ENCODE peak calls at places on chromosomes 1 and 21, in nine cellular contexts. X is lower leg skin, K is fibroblast of lung, V is GM06990, U is heart left ventricle, Q is A549, A is cardiac fibroblast, P is foreskin fibroblast, R is OCI-LY7. J is an unnamed sample.

GRCh38 chr1:209652873-209653401 is 712 bp upstream of the LAMB3 start:
- DNase-seq in X (peak), K (peak), V (no peak), U (peak), Q (no peak), A (peak), P (peak), R (no peak), J (no peak)

GRCh38 chr1:115114308-115114707 is 25.0 kb upstream of the TSPAN2 start:
- DNase-seq in X (no peak), K (peak), V (no peak), U (no peak), Q (no peak), A (no peak), P (no peak), R (no peak), J (no peak)

GRCh38 chr1:87242445-87243185 is 86.1 kb upstream of the LMO4 start:
- DNase-seq in X (no peak), K (peak), V (no peak), U (no peak), Q (no peak), A (no peak), P (no peak), R (no peak), J (no peak)

GRCh38 chr1:194268839-194269238 is 1082.4 kb upstream of the B3GALT2 start:
- DNase-seq in X (no peak), K (peak), V (no peak), U (no peak), Q (no peak), A (no peak), P (peak), R (no peak), J (no peak)

GRCh38 chr1:245419572-245419971 is 264.8 kb downstream of the KIF26B start:
- DNase-seq in X (no peak), K (no peak), V (no peak), U (no peak), Q (no peak), A (no peak), P (no peak), R (no peak), J (no peak)

GRCh38 chr1:219416598-219417238 is 196.2 kb downstream of the ZC3H11B start:
- DNase-seq in X (peak), K (peak), V (no peak), U (peak), Q (no peak), A (peak), P (peak), R (peak), J (no peak)

GRCh38 chr1:7290971-7291970 is 479.8 kb upstream of the VAMP3 start:
- DNase-seq in X (no peak), K (peak), V (no peak), U (peak), Q (no peak), A (peak), P (peak), R (no peak), J (no peak)

GRCh38 chr1:15045123-15045522 is 108.4 kb upstream of the TMEM51 start:
- DNase-seq in X (no peak), K (no peak), V (no peak), U (no peak), Q (no peak), A (no peak), P (no peak), R (no peak), J (no peak)

GRCh38 chr21:40938078-40938477 is 91.1 kb upstream of the DSCAM start:
- DNase-seq in X (no peak), K (no peak), V (no peak), U (no peak), Q (no peak), A (no peak), P (no peak), R (no peak), J (no peak)

GRCh38 chr1:196877964-196878363 is 9.9 kb upstream of the CFHR4 start:
- DNase-seq in X (no peak), K (peak), V (no peak), U (no peak), Q (peak), A (peak), P (peak), R (no peak), J (no peak)

GRCh38 chr1:171590022-171590421 is 32.0 kb upstream of the MYOCOS start:
- DNase-seq in X (no peak), K (peak), V (no peak), U (no peak), Q (no peak), A (peak), P (no peak), R (no peak), J (no peak)

GRCh38 chr1:91022518-91022929 is 689 bp upstream of the ZNF644 start:
- DNase-seq in X (no peak), K (no peak), V (no peak), U (no peak), Q (no peak), A (no peak), P (no peak), R (no peak), J (no peak)

GRCh38 chr1:181430015-181430657 is 53.2 kb upstream of the CACNA1E start:
- DNase-seq in X (no peak), K (no peak), V (peak), U (no peak), Q (no peak), A (no peak), P (no peak), R (no peak), J (no peak)

GRCh38 chr1:180793451-180793850 is 119.2 kb upstream of the KIAA1614 start:
- DNase-seq in X (no peak), K (peak), V (no peak), U (no peak), Q (no peak), A (peak), P (peak), R (no peak), J (no peak)

GRCh38 chr1:70360321-70360720 is 5.8 kb upstream of the ANKRD13C start:
- DNase-seq in X (no peak), K (no peak), V (no peak), U (no peak), Q (no peak), A (no peak), P (no peak), R (no peak), J (no peak)

GRCh38 chr1:32068891-32069590 is 3.7 kb upstream of the TMEM39B start:
- DNase-seq in X (no peak), K (peak), V (no peak), U (no peak), Q (no peak), A (peak), P (peak), R (no peak), J (peak)

GRCh38 chr1:72111662-72112061 is 170.7 kb downstream of the NEGR1 start:
- DNase-seq in X (no peak), K (no peak), V (no peak), U (no peak), Q (no peak), A (peak), P (no peak), R (no peak), J (no peak)

GRCh38 chr1:91830242-91831131 is 55.5 kb downstream of the TGFBR3 start:
- DNase-seq in X (no peak), K (peak), V (no peak), U (peak), Q (peak), A (peak), P (peak), R (no peak), J (peak)

GRCh38 chr1:100354971-100355394 is 2.7 kb downstream of the CDC14A start:
- DNase-seq in X (no peak), K (peak), V (no peak), U (no peak), Q (no peak), A (peak), P (peak), R (peak), J (no peak)

GRCh38 chr1:245678866-245679411 is 524.2 kb downstream of the KIF26B start:
- DNase-seq in X (no peak), K (no peak), V (no peak), U (no peak), Q (no peak), A (no peak), P (no peak), R (no peak), J (no peak)

GRCh38 chr1:203361843-203362524 is 11.1 kb upstream of the FMOD start:
- DNase-seq in X (no peak), K (peak), V (no peak), U (no peak), Q (no peak), A (peak), P (peak), R (peak), J (no peak)

GRCh38 chr1:243490748-243491686 is 235.2 kb downstream of the SDCCAG8 start:
- DNase-seq in X (no peak), K (peak), V (no peak), U (no peak), Q (no peak), A (no peak), P (peak), R (no peak), J (peak)

DNA sequence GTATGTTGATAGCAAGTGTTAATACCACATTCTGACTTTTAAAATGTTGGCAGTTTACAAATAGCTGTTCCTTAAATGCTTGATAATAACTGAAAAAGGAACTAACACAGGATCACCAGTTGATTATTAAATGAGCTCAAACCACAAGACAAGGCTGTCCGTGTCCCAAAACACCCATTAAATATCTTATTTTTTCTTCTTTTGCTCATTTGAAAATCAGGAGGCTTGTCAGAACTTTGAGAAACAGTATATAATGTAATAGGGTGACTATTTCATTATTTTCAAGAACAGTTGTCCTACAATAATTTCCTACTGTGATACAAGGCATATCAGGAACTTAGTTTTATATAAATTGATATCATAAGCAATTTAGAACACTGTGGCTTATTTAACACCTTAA is 2.7 kb downstream of the CDKN2C start:
- DNase-seq in X (no peak), K (no peak), V (no peak), U (no peak), Q (no peak), A (peak), P (no peak), R (no peak), J (no peak)
- H3K4me3 ChIP-seq in X (no peak), K (peak), V (peak), U (peak), Q (peak), A (no peak), P (peak), R (peak), J (no peak)

GRCh38 chr1:37514350-37515184 is at the start of gene MEAF6:
- DNase-seq in X (peak), K (peak), V (peak), U (peak), Q (peak), A (peak), P (peak), R (peak), J (no peak)
- TF ChIP-seq CTCF in X (no peak), K (peak), V (peak), U (peak), Q (peak), A (no peak), P (peak), R (peak), J (peak)

DNA sequence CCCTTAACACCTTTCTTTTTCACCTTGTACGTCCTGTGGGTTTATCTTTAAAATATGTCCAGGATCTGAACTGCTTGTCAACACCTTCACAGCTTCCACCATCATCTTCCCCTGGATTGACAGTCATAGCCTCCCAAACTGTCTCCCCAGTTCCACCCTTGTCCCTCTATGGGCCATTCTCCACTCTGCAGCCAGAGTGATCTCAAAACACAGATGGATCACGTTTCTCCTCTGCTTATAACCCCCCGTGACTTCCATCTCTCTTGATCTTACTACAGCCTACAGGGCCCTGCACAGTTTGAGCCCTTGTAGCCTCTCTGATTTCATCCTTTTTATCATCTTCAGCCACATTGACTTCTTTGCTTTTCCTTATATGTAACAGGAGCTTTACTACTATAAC is 4.3 kb downstream of the INSRR start:
- DNase-seq in X (no peak), K (no peak), V (no peak), U (no peak), Q (no peak), A (no peak), P (no peak), R (no peak), J (no peak)
- H3K4me3 ChIP-seq in X (no peak), K (no peak), V (no peak), U (no peak), Q (no peak), A (no peak), P (no peak), R (no peak), J (no peak)

GRCh38 chr1:47705517-47706130 is 267.8 kb downstream of the FOXD2 start:
- DNase-seq in X (no peak), K (no peak), V (no peak), U (no peak), Q (no peak), A (no peak), P (peak), R (no peak), J (no peak)

GRCh38 chr1:47701283-47701682 is 263.4 kb downstream of the FOXD2 start:
- DNase-seq in X (no peak), K (no peak), V (no peak), U (no peak), Q (no peak), A (no peak), P (no peak), R (no peak), J (no peak)

GRCh38 chr1:47703161-47703825 is 265.4 kb downstream of the FOXD2 start:
- DNase-seq in X (peak), K (no peak), V (no peak), U (no peak), Q (no peak), A (no peak), P (no peak), R (no peak), J (no peak)

GRCh38 chr1:47701741-47702515 is 264.1 kb downstream of the FOXD2 start:
- DNase-seq in X (no peak), K (no peak), V (no peak), U (no peak), Q (no peak), A (no peak), P (no peak), R (no peak), J (no peak)

GRCh38 chr1:47703981-47704596 is 266.2 kb downstream of the FOXD2 start:
- DNase-seq in X (no peak), K (peak), V (no peak), U (no peak), Q (peak), A (peak), P (peak), R (no peak), J (peak)
- TF ChIP-seq CTCF in X (no peak), K (no peak), V (peak), U (no peak), Q (no peak), A (no peak), P (peak), R (peak), J (peak)

GRCh38 chr1:156846643-156847042 is 12.3 kb downstream of the INSRR start:
- DNase-seq in X (no peak), K (no peak), V (no peak), U (no peak), Q (no peak), A (no peak), P (no peak), R (no peak), J (no peak)

GRCh38 chr1:156845953-156846545 is 12.9 kb downstream of the INSRR start:
- DNase-seq in X (no peak), K (no peak), V (no peak), U (no peak), Q (no peak), A (no peak), P (no peak), R (no peak), J (no peak)

GRCh38 chr1:156849151-156849496 is 9.8 kb downstream of the INSRR start:
- DNase-seq in X (no peak), K (no peak), V (no peak), U (no peak), Q (no peak), A (no peak), P (no peak), R (no peak), J (no peak)

GRCh38 chr1:156848461-156849150 is 10.3 kb downstream of the INSRR start:
- DNase-seq in X (no peak), K (peak), V (no peak), U (no peak), Q (no peak), A (no peak), P (no peak), R (no peak), J (no peak)

DNA sequence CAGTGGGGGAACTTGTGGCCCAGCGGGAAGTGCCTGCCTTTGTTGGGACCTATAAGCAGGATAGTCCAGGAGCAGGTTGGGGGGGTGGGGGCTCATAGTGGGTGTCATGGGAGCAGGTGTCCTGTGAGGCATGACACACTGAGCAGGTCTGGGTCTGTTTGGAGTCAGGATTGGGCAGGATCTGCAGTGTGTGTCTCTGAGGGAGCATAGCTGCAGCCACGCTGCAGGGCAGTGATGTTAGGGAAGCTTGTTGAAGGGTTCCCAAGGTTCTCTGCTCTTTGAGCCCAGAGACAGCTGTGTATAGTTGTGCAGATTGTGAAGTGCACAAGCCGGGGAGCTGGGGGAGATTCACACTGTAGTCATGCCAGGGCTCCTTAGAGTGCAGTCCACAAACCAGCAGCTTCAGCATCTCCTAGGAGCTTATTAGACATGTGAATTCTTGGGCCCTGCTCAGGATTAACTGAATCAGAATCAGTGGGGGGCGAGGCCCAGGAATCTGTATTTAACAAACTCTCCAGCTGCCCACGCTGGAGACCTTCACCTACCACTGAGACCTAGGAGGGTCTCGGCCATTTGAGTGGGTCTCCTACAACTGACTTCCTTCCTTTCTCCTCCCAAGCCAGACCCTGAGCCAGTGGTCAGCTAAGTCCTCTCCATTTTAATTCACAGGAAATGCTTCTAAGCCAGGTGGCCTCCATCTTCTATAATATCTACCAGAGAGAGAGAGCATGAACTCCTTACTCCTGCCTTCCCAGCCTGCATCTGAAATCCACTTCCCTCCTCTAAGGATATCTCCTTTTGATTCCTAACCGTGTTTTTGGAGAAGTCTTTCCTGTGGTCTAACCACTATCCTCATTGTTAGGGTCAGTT is 11.1 kb downstream of the INSRR start:
- DNase-seq in X (no peak), K (no peak), V (no peak), U (no peak), Q (no peak), A (no peak), P (no peak), R (no peak), J (no peak)
- H3K4me3 ChIP-seq in X (no peak), K (no peak), V (no peak), U (no peak), Q (no peak), A (no peak), P (no peak), R (no peak), J (no peak)

GRCh38 chr1:34844252-34844634 is 15.3 kb downstream of the SMIM12 start:
- DNase-seq in X (no peak), K (no peak), V (no peak), U (peak), Q (no peak), A (peak), P (no peak), R (no peak), J (no peak)

GRCh38 chr1:34846265-34846664 is 13.3 kb downstream of the SMIM12 start:
- DNase-seq in X (no peak), K (no peak), V (no peak), U (no peak), Q (no peak), A (no peak), P (no peak), R (no peak), J (no peak)

GRCh38 chr1:34850382-34850781 is 9.2 kb downstream of the SMIM12 start:
- DNase-seq in X (no peak), K (no peak), V (no peak), U (no peak), Q (no peak), A (no peak), P (no peak), R (no peak), J (no peak)

GRCh38 chr1:34845131-34845901 is 14.2 kb downstream of the SMIM12 start:
- DNase-seq in X (no peak), K (no peak), V (no peak), U (no peak), Q (no peak), A (no peak), P (no peak), R (no peak), J (no peak)

DNA sequence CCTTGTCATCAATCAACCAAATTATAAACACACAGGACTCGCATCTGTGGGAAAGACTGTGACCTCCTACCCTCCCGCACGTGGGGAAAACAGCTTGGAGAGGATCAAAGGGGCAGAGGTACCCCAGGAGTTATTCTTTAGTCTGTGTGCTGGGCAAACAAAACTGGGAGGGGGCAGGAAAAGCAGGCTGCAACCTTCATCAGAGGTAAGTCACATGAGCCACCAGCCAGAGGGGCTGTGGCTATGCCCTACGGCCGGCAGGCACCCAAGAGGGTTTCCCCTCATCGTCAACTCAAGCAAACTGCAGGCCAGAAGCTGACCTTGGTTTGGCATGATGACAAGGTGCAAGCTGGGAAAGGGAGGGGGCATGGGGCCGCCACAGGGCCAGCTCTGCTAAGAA is 12.5 kb downstream of the SMIM12 start:
- DNase-seq in X (no peak), K (no peak), V (no peak), U (no peak), Q (no peak), A (no peak), P (no peak), R (no peak), J (no peak)
- TF ChIP-seq CTCF in X (no peak), K (no peak), V (no peak), U (no peak), Q (no peak), A (no peak), P (no peak), R (no peak), J (no peak)

GRCh38 chr1:155253208-155253607 is 2.1 kb downstream of the ENTREP3 start:
- DNase-seq in X (no peak), K (no peak), V (no peak), U (no peak), Q (no peak), A (no peak), P (no peak), R (no peak), J (no peak)
- H3K4me3 ChIP-seq in X (no peak), K (peak), V (no peak), U (no peak), Q (no peak), A (no peak), P (peak), R (peak), J (peak)

J was measured in AG09309.